ENCODE peak calls at places on chromosomes 5 and 9, in five cellular contexts. Y is tibial nerve, J is IMR-90, X is GM23248, S is mesendoderm. B is an unnamed sample.

GRCh38 chr5:147935032-147935431 is 28.7 kb upstream of the C5orf46 start:
- DNase-seq in S (peak; percentile 78), Y (no peak), J (peak; percentile 62), X (peak; percentile 60), B (no peak)

GRCh38 chr5:150515446-150515845 is 7.5 kb downstream of the NDST1 start:
- DNase-seq in X (peak; percentile 80), J (peak; percentile 83), Y (no peak), S (peak; percentile 72), B (no peak)

GRCh38 chr5:143128412-143129071 is 274.9 kb downstream of the NR3C1 start:
- DNase-seq in J (no peak), X (no peak), S (no peak), Y (no peak), B (no peak)

GRCh38 chr5:159061186-159061796 is 38.4 kb downstream of the EBF1 start:
- DNase-seq in Y (peak; percentile 22), J (peak; percentile 78), X (peak; percentile 97), S (peak; percentile 17), B (no peak)

GRCh38 chr9:92097997-92098482 is 17.2 kb downstream of the SPTLC1 start:
- DNase-seq in S (peak; percentile 83), X (no peak), Y (peak; percentile 38), J (peak; percentile 30), B (peak; percentile 89)

GRCh38 chr9:33230756-33231691 is 8.9 kb upstream of the SPINK4 start:
- DNase-seq in X (no peak), Y (no peak), S (no peak), J (no peak), B (no peak)

GRCh38 chr5:78757269-78758053 is 108.9 kb upstream of the LHFPL2 start:
- DNase-seq in X (peak; percentile 85), S (no peak), J (peak; percentile 69), Y (peak; percentile 22), B (no peak)

GRCh38 chr5:38059876-38060275 is 198.5 kb upstream of the EGFLAM start:
- DNase-seq in X (no peak), S (no peak), J (no peak), Y (no peak), B (no peak)

GRCh38 chr5:176888865-176889165 is 10.3 kb downstream of the HK3 start:
- DNase-seq in J (no peak), S (no peak), Y (no peak), X (no peak), B (no peak)

GRCh38 chr5:74296685-74297084 is 343.8 kb downstream of the ENC1 start:
- DNase-seq in J (peak; percentile 66), X (no peak), Y (no peak), S (no peak), B (no peak)

GRCh38 chr9:82799300-82799699 is 263.6 kb downstream of the RASEF start:
- DNase-seq in X (no peak), J (peak; percentile 88), S (no peak), Y (no peak), B (no peak)

GRCh38 chr5:135492319-135492626 is 40.1 kb upstream of the TIFAB start:
- DNase-seq in S (no peak), X (no peak), J (no peak), Y (no peak), B (peak; percentile 85)

GRCh38 chr9:6243746-6244145 is 28.1 kb downstream of the IL33 start:
- DNase-seq in J (peak; percentile 52), X (peak; percentile 71), Y (no peak), S (no peak), B (no peak)

GRCh38 chr9:15417626-15418025 is 5.0 kb upstream of the SNAPC3 start:
- DNase-seq in J (no peak), X (no peak), S (peak; percentile 17), Y (no peak), B (no peak)

GRCh38 chr5:10173716-10174115 is 76.0 kb downstream of the ATPSCKMT start:
- DNase-seq in S (no peak), Y (no peak), J (no peak), X (no peak), B (no peak)

GRCh38 chr5:54329731-54330709 is 19.6 kb upstream of the ARL15 start:
- DNase-seq in J (peak; percentile 96), X (peak; percentile 93), S (peak; percentile 73), Y (no peak), B (no peak)

GRCh38 chr5:56815657-56816545 is 552 bp downstream of the MAP3K1 start:
- DNase-seq in S (peak; percentile 43), J (peak; percentile 32), X (peak; percentile 79), Y (no peak), B (no peak)

GRCh38 chr5:171308453-171309275 is at the start of gene TLX3:
- DNase-seq in J (peak; percentile 23), Y (no peak), S (peak; percentile 95), X (no peak), B (no peak)

GRCh38 chr5:141681695-141682641 is at the start of gene ARAP3:
- DNase-seq in Y (peak; percentile 56), J (peak; percentile 89), S (peak; percentile 89), X (peak; percentile 96), B (peak; percentile 94)

GRCh38 chr9:137227057-137227852 is at the start of gene RNF224:
- DNase-seq in Y (peak; percentile 45), X (peak; percentile 86), J (peak; percentile 65), S (peak; percentile 85), B (peak; percentile 91)

GRCh38 chr5:147509041-147509709 is 693 bp downstream of the DPYSL3 start:
- DNase-seq in S (peak; percentile 50), X (peak; percentile 67), Y (no peak), J (peak; percentile 16), B (peak; percentile 71)

GRCh38 chr9:3960661-3961144 is 339.2 kb downstream of the GLIS3 start:
- DNase-seq in J (peak; percentile 75), S (no peak), X (peak; percentile 89), Y (no peak), B (no peak)

GRCh38 chr9:127941062-127941925 is 3.6 kb upstream of the DPM2 start:
- DNase-seq in S (no peak), Y (no peak), X (no peak), J (no peak), B (no peak)

GRCh38 chr9:126454795-126455194 is 128.2 kb downstream of the MVB12B start:
- DNase-seq in Y (no peak), S (no peak), J (no peak), X (no peak), B (no peak)

GRCh38 chr9:91945277-91946074 is 4.6 kb downstream of the ROR2 start:
- DNase-seq in X (peak; percentile 81), S (peak; percentile 98), J (peak; percentile 82), Y (no peak), B (no peak)

GRCh38 chr9:29290519-29290918 is 1717.2 kb upstream of the C9orf72 start:
- DNase-seq in S (no peak), Y (no peak), J (no peak), X (no peak), B (no peak)

GRCh38 chr9:104772707-104773106 is 8.8 kb downstream of the NIPSNAP3B start:
- DNase-seq in Y (no peak), X (peak; percentile 40), S (no peak), J (no peak), B (no peak)

GRCh38 chr5:31492824-31493223 is 39.1 kb downstream of the DROSHA start:
- DNase-seq in J (peak; percentile 53), X (peak; percentile 14), Y (no peak), S (peak; percentile 69), B (no peak)

GRCh38 chr5:139574641-139575312 is 13.6 kb downstream of the UBE2D2 start:
- DNase-seq in S (peak; percentile 56), X (peak; percentile 62), J (peak; percentile 62), Y (no peak), B (no peak)

GRCh38 chr5:171418316-171418981 is 998 bp upstream of the FGF18 start:
- DNase-seq in X (peak; percentile 94), Y (peak; percentile 62), S (peak; percentile 92), J (peak; percentile 82), B (peak; percentile 84)

GRCh38 chr9:77440057-77440456 is 208.1 kb downstream of the GNA14 start:
- DNase-seq in J (peak; percentile 47), Y (no peak), S (peak; percentile 67), X (peak; percentile 64), B (no peak)

GRCh38 chr5:157279605-157280239 is 13.8 kb downstream of the CYFIP2 start:
- DNase-seq in X (peak; percentile 6), S (no peak), Y (no peak), J (no peak), B (no peak)

DNA sequence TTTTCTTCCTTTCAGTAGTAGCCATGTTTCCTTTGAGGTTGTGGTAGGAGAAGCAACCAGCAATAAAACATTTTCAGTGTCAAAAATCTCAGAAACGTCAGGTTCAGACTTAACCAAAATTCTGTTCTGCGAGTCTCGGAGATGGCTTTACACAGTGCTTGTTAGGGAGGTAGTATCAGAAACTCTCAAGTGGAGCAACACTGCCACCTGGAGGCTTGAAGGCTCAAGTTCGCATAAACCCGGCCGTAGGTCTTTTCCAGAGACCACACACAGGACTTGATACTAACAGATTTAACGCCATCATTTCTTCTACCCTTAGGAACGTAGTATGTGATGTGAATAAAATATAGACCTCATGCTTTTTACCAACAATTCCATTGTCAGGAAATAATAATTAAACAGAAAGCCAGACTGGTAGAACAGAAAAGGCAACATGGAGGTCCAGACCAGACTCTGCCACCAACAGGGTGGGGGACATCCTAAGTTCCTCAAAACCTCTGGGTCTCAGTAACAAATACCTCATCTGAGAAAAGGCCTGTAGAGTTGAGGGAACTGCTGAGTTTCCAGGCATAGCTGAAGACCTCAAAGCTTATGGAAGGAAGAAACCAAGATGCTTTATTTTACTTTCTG is 8.5 kb downstream of the PTGER4 start:
- DNase-seq in J (peak; percentile 89), Y (peak; percentile 69), S (peak; percentile 87), X (peak; percentile 84), B (no peak)
- H3K27ac ChIP-seq in J (peak overlapping the region; percentile 26), Y (no peak overlapping the region), S (no peak overlapping the region), X (no peak overlapping the region), B (peak overlapping the region; percentile 57)

GRCh38 chr5:132417461-132417860 is 48.0 kb downstream of the SLC22A5 start:
- DNase-seq in X (no peak), S (no peak), Y (no peak), J (no peak), B (no peak)

GRCh38 chr5:132416306-132417009 is 46.9 kb downstream of the SLC22A5 start:
- DNase-seq in S (no peak), Y (no peak), J (no peak), X (no peak), B (no peak)

GRCh38 chr5:132413567-132413966 is 44.1 kb downstream of the SLC22A5 start:
- DNase-seq in J (no peak), X (no peak), S (no peak), Y (no peak), B (no peak)

GRCh38 chr5:132417010-132417439 is 47.5 kb downstream of the SLC22A5 start:
- DNase-seq in S (no peak), X (no peak), J (no peak), Y (no peak), B (no peak)

GRCh38 chr5:132414634-132415377 is 45.3 kb downstream of the SLC22A5 start:
- DNase-seq in Y (no peak), S (no peak), X (peak; percentile 56), J (no peak), B (no peak)
- H3K4me3 ChIP-seq in Y (no peak overlapping the region), S (no peak overlapping the region), X (peak overlapping the region; percentile 4), J (no peak overlapping the region), B (no peak overlapping the region)

GRCh38 chr5:71586941-71587708 is at the start of gene MCCC2:
- DNase-seq in Y (peak; percentile 97), S (peak; percentile 99), X (peak; percentile 99), J (peak; percentile 92), B (peak; percentile 98)
- H3K27ac ChIP-seq in Y (peak within 1 kb of the TSS; percentile 79), S (peak within 1 kb of the TSS; percentile 34), X (peak within 1 kb of the TSS; percentile 53), J (peak within 1 kb of the TSS; percentile 73), B (peak within 1 kb of the TSS; percentile 27)

GRCh38 chr5:89302102-89302891 is 419.3 kb upstream of the MEF2C start:
- DNase-seq in Y (no peak), S (no peak), X (no peak), J (no peak), B (no peak)
- H3K4me3 ChIP-seq in Y (no peak overlapping the region), S (no peak overlapping the region), X (no peak overlapping the region), J (no peak overlapping the region), B (no peak overlapping the region)